ENCODE peak calls at places on chromosomes 2 and 18, in ten cellular contexts. One of them, this sample, is unnamed.

GRCh38 chr2:113272463-113272862 is 6.3 kb downstream of the PAX8 start:
- DNase-seq in IMR-90: no peak
- DNase-seq in psoas muscle: no peak
- DNase-seq in AG09319: no peak
- DNase-seq in Panc1: no peak
- DNase-seq in GM10248: no peak
- DNase-seq in tibial nerve: no peak
- DNase-seq in K562: no peak
- DNase-seq in MCF 10A: no peak
- DNase-seq in bronchial epithelial cell: no peak
- DNase-seq in this sample: no peak

GRCh38 chr18:22015156-22015555 is 154.2 kb upstream of the GATA6 start:
- DNase-seq in MCF 10A: peak
- DNase-seq in IMR-90: peak
- DNase-seq in psoas muscle: no peak
- DNase-seq in K562: no peak
- DNase-seq in bronchial epithelial cell: no peak
- DNase-seq in AG09319: no peak
- DNase-seq in tibial nerve: no peak
- DNase-seq in Panc1: no peak
- DNase-seq in GM10248: no peak
- DNase-seq in this sample: no peak

GRCh38 chr2:74877781-74878433 is 44.0 kb downstream of the HK2 start:
- DNase-seq in K562: no peak
- DNase-seq in AG09319: no peak
- DNase-seq in MCF 10A: no peak
- DNase-seq in IMR-90: no peak
- DNase-seq in bronchial epithelial cell: no peak
- DNase-seq in psoas muscle: no peak
- DNase-seq in GM10248: no peak
- DNase-seq in Panc1: no peak
- DNase-seq in tibial nerve: no peak
- DNase-seq in this sample: peak

GRCh38 chr2:144071461-144071860 is 448.5 kb downstream of the ZEB2 start:
- DNase-seq in psoas muscle: no peak
- DNase-seq in IMR-90: peak
- DNase-seq in K562: no peak
- DNase-seq in tibial nerve: no peak
- DNase-seq in MCF 10A: peak
- DNase-seq in AG09319: no peak
- DNase-seq in bronchial epithelial cell: no peak
- DNase-seq in GM10248: no peak
- DNase-seq in Panc1: no peak
- DNase-seq in this sample: no peak

GRCh38 chr2:8633735-8634313 is 48.0 kb upstream of the ID2 start:
- DNase-seq in GM10248: no peak
- DNase-seq in psoas muscle: no peak
- DNase-seq in IMR-90: peak
- DNase-seq in Panc1: no peak
- DNase-seq in MCF 10A: peak
- DNase-seq in tibial nerve: no peak
- DNase-seq in bronchial epithelial cell: peak
- DNase-seq in K562: no peak
- DNase-seq in AG09319: no peak
- DNase-seq in this sample: no peak

GRCh38 chr2:71261534-71261933 is 34.6 kb upstream of the PAIP2B start:
- DNase-seq in psoas muscle: peak
- DNase-seq in Panc1: no peak
- DNase-seq in K562: no peak
- DNase-seq in tibial nerve: no peak
- DNase-seq in AG09319: no peak
- DNase-seq in GM10248: no peak
- DNase-seq in IMR-90: no peak
- DNase-seq in MCF 10A: peak
- DNase-seq in bronchial epithelial cell: no peak
- DNase-seq in this sample: no peak

GRCh38 chr2:85058619-85058941 is 74.6 kb upstream of the TCF7L1 start:
- DNase-seq in bronchial epithelial cell: peak
- DNase-seq in AG09319: no peak
- DNase-seq in IMR-90: no peak
- DNase-seq in tibial nerve: no peak
- DNase-seq in K562: no peak
- DNase-seq in MCF 10A: no peak
- DNase-seq in GM10248: no peak
- DNase-seq in psoas muscle: no peak
- DNase-seq in Panc1: no peak
- DNase-seq in this sample: no peak

GRCh38 chr18:45571714-45572113 is 43.6 kb upstream of the SLC14A2 start:
- DNase-seq in GM10248: no peak
- DNase-seq in IMR-90: no peak
- DNase-seq in bronchial epithelial cell: peak
- DNase-seq in psoas muscle: no peak
- DNase-seq in Panc1: no peak
- DNase-seq in K562: peak
- DNase-seq in MCF 10A: no peak
- DNase-seq in AG09319: no peak
- DNase-seq in tibial nerve: no peak
- DNase-seq in this sample: no peak

GRCh38 chr2:161004379-161004778 is 155.8 kb upstream of the TANK start:
- DNase-seq in bronchial epithelial cell: peak
- DNase-seq in psoas muscle: no peak
- DNase-seq in tibial nerve: no peak
- DNase-seq in GM10248: no peak
- DNase-seq in AG09319: no peak
- DNase-seq in IMR-90: peak
- DNase-seq in Panc1: no peak
- DNase-seq in K562: no peak
- DNase-seq in MCF 10A: peak
- DNase-seq in this sample: no peak
- TF ChIP-seq CTCF in bronchial epithelial cell: peak
- TF ChIP-seq CTCF in psoas muscle: peak
- TF ChIP-seq CTCF in tibial nerve: no peak
- TF ChIP-seq CTCF in GM10248: no peak
- TF ChIP-seq CTCF in AG09319: peak
- TF ChIP-seq CTCF in IMR-90: peak
- TF ChIP-seq CTCF in Panc1: peak
- TF ChIP-seq CTCF in K562: no peak
- TF ChIP-seq CTCF in MCF 10A: peak
- TF ChIP-seq CTCF in this sample: no peak

DNA sequence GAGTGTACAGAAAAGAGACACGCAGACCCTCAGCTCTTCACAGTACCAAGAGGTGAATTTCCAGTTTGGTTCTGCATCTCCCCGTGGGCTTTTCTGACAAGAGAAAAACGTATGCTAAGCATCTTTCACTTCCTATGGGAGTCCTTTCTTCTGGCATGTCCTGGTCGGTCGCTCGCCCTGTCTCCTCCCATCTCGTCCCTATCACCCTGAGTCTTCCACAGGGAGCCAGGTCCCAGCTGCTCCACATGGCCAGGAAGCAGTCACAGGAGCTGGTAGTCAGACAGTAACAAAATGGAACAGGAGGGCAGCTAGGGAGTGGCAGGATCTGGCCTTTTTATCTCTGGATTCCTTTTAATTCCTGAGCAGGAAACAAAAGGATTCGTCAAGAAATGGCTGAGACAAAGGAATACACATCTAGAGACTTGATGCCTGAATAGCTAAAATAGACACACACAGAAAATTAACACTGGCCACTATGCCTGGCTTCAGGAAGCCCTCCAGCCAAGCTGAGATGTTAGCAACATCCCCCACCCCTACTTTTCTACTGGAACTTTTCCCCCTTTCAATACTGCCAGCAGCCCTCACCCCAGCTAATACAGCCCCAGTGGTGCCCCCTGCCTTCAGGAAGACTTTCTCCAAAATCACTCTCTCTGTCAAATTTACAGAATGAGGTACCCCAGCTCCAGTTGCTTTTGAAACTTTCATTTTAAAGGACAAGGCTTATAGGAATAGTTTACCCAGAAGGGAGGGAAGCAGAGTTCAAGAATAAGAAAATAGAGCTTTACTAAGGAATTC is 136.1 kb downstream of the DNER start:
- DNase-seq in GM10248: no peak
- DNase-seq in AG09319: no peak
- DNase-seq in tibial nerve: no peak
- DNase-seq in MCF 10A: no peak
- DNase-seq in IMR-90: no peak
- DNase-seq in Panc1: no peak
- DNase-seq in bronchial epithelial cell: no peak
- DNase-seq in psoas muscle: no peak
- DNase-seq in K562: no peak
- DNase-seq in this sample: no peak
- TF ChIP-seq CTCF in GM10248: no peak
- TF ChIP-seq CTCF in AG09319: no peak
- TF ChIP-seq CTCF in tibial nerve: no peak
- TF ChIP-seq CTCF in MCF 10A: no peak
- TF ChIP-seq CTCF in IMR-90: no peak
- TF ChIP-seq CTCF in Panc1: no peak
- TF ChIP-seq CTCF in bronchial epithelial cell: no peak
- TF ChIP-seq CTCF in psoas muscle: no peak
- TF ChIP-seq CTCF in K562: no peak
- TF ChIP-seq CTCF in this sample: no peak

GRCh38 chr2:175621847-175622246 is 380.2 kb downstream of the LNPK start:
- DNase-seq in Panc1: no peak
- DNase-seq in tibial nerve: no peak
- DNase-seq in psoas muscle: no peak
- DNase-seq in GM10248: no peak
- DNase-seq in bronchial epithelial cell: no peak
- DNase-seq in K562: peak
- DNase-seq in MCF 10A: peak
- DNase-seq in IMR-90: no peak
- DNase-seq in AG09319: no peak
- DNase-seq in this sample: no peak
- TF ChIP-seq CTCF in Panc1: peak
- TF ChIP-seq CTCF in tibial nerve: no peak
- TF ChIP-seq CTCF in psoas muscle: no peak
- TF ChIP-seq CTCF in GM10248: no peak
- TF ChIP-seq CTCF in bronchial epithelial cell: no peak
- TF ChIP-seq CTCF in K562: peak
- TF ChIP-seq CTCF in MCF 10A: no peak
- TF ChIP-seq CTCF in IMR-90: no peak
- TF ChIP-seq CTCF in AG09319: no peak
- TF ChIP-seq CTCF in this sample: no peak

GRCh38 chr2:121888189-121888557 is 132.7 kb downstream of the TSN start:
- DNase-seq in GM10248: no peak
- DNase-seq in K562: peak
- DNase-seq in psoas muscle: no peak
- DNase-seq in Panc1: no peak
- DNase-seq in tibial nerve: no peak
- DNase-seq in MCF 10A: peak
- DNase-seq in IMR-90: no peak
- DNase-seq in bronchial epithelial cell: peak
- DNase-seq in AG09319: no peak
- DNase-seq in this sample: no peak
- TF ChIP-seq CTCF in GM10248: no peak
- TF ChIP-seq CTCF in K562: peak
- TF ChIP-seq CTCF in psoas muscle: peak
- TF ChIP-seq CTCF in Panc1: peak
- TF ChIP-seq CTCF in tibial nerve: no peak
- TF ChIP-seq CTCF in MCF 10A: peak
- TF ChIP-seq CTCF in IMR-90: no peak
- TF ChIP-seq CTCF in bronchial epithelial cell: peak
- TF ChIP-seq CTCF in AG09319: no peak
- TF ChIP-seq CTCF in this sample: peak

GRCh38 chr2:105117565-105117964 is 79.7 kb downstream of the MRPS9 start:
- DNase-seq in GM10248: no peak
- DNase-seq in bronchial epithelial cell: no peak
- DNase-seq in tibial nerve: no peak
- DNase-seq in MCF 10A: no peak
- DNase-seq in psoas muscle: no peak
- DNase-seq in Panc1: no peak
- DNase-seq in K562: no peak
- DNase-seq in IMR-90: peak
- DNase-seq in AG09319: no peak
- DNase-seq in this sample: no peak

GRCh38 chr2:105114551-105114950 is 76.7 kb downstream of the MRPS9 start:
- DNase-seq in tibial nerve: no peak
- DNase-seq in bronchial epithelial cell: peak
- DNase-seq in psoas muscle: no peak
- DNase-seq in Panc1: peak
- DNase-seq in MCF 10A: peak
- DNase-seq in AG09319: peak
- DNase-seq in GM10248: peak
- DNase-seq in K562: peak
- DNase-seq in IMR-90: peak
- DNase-seq in this sample: no peak

GRCh38 chr2:105116348-105116747 is 78.5 kb downstream of the MRPS9 start:
- DNase-seq in Panc1: no peak
- DNase-seq in psoas muscle: no peak
- DNase-seq in AG09319: no peak
- DNase-seq in bronchial epithelial cell: no peak
- DNase-seq in IMR-90: no peak
- DNase-seq in tibial nerve: no peak
- DNase-seq in MCF 10A: no peak
- DNase-seq in K562: no peak
- DNase-seq in GM10248: no peak
- DNase-seq in this sample: no peak

GRCh38 chr2:105121417-105121816 is 83.5 kb downstream of the MRPS9 start:
- DNase-seq in Panc1: no peak
- DNase-seq in tibial nerve: no peak
- DNase-seq in psoas muscle: no peak
- DNase-seq in MCF 10A: no peak
- DNase-seq in AG09319: no peak
- DNase-seq in bronchial epithelial cell: no peak
- DNase-seq in K562: no peak
- DNase-seq in IMR-90: no peak
- DNase-seq in GM10248: no peak
- DNase-seq in this sample: no peak

GRCh38 chr2:105118960-105119359 is 81.1 kb downstream of the MRPS9 start:
- DNase-seq in psoas muscle: no peak
- DNase-seq in AG09319: no peak
- DNase-seq in GM10248: no peak
- DNase-seq in K562: peak
- DNase-seq in IMR-90: no peak
- DNase-seq in bronchial epithelial cell: no peak
- DNase-seq in MCF 10A: no peak
- DNase-seq in Panc1: no peak
- DNase-seq in tibial nerve: no peak
- DNase-seq in this sample: no peak
- TF ChIP-seq CTCF in psoas muscle: no peak
- TF ChIP-seq CTCF in AG09319: peak
- TF ChIP-seq CTCF in GM10248: no peak
- TF ChIP-seq CTCF in K562: peak
- TF ChIP-seq CTCF in IMR-90: peak
- TF ChIP-seq CTCF in bronchial epithelial cell: peak
- TF ChIP-seq CTCF in MCF 10A: no peak
- TF ChIP-seq CTCF in Panc1: no peak
- TF ChIP-seq CTCF in tibial nerve: no peak
- TF ChIP-seq CTCF in this sample: no peak